ENCODE peak calls at places on chromosomes 1 and 21, in four cellular contexts. U is osteoblast, I is GM06990, A is left ventricle myocardium inferior. P is an unnamed sample.

GRCh38 chr1:17653728-17654351 is 101.3 kb upstream of the ACTL8 start:
- DNase-seq in U (peak; percentile 99), I (no peak), A (no peak), P (no peak)

GRCh38 chr1:6384962-6385672 is 8.4 kb downstream of the ACOT7 start:
- DNase-seq in U (peak; percentile 87), I (no peak), A (peak; percentile 38), P (no peak)

GRCh38 chr1:195516036-195516435 is 1092.2 kb downstream of the KCNT2 start:
- DNase-seq in U (no peak), I (no peak), A (no peak), P (no peak)

GRCh38 chr1:85601930-85602329 is 21.4 kb downstream of the CCN1 start:
- DNase-seq in U (no peak), I (no peak), A (no peak), P (no peak)

GRCh38 chr1:29455781-29456180 is 219.5 kb downstream of the PTPRU start:
- DNase-seq in U (peak; percentile 36), I (no peak), A (no peak), P (no peak)

GRCh38 chr1:17765444-17766411 is 10.6 kb downstream of the ACTL8 start:
- DNase-seq in U (peak; percentile 98), I (no peak), A (no peak), P (no peak)

GRCh38 chr1:41500378-41500777 is 15.9 kb upstream of the EDN2 start:
- DNase-seq in U (peak; percentile 99), I (no peak), A (no peak), P (peak; percentile 92)

GRCh38 chr1:231931846-231932454 is 305.4 kb downstream of the DISC1 start:
- DNase-seq in U (no peak), I (no peak), A (no peak), P (no peak)

GRCh38 chr1:45172764-45173163 is 33.6 kb downstream of the ZSWIM5 start:
- DNase-seq in U (no peak), I (no peak), A (no peak), P (no peak)

GRCh38 chr1:117852846-117853555 is 76.4 kb downstream of the GDAP2 start:
- DNase-seq in U (peak; percentile 18), I (no peak), A (no peak), P (no peak)
- TF ChIP-seq CTCF in U (no peak), I (no peak), A (no peak), P (no peak)

GRCh38 chr1:94526581-94526980 is 15.0 kb downstream of the F3 start:
- DNase-seq in U (no peak), I (no peak), A (no peak), P (no peak)

GRCh38 chr1:94528271-94528670 is 13.3 kb downstream of the F3 start:
- DNase-seq in U (no peak), I (no peak), A (no peak), P (no peak)

GRCh38 chr1:94527447-94528031 is 14.0 kb downstream of the F3 start:
- DNase-seq in U (no peak), I (no peak), A (no peak), P (no peak)

GRCh38 chr1:94526152-94526551 is 15.4 kb downstream of the F3 start:
- DNase-seq in U (no peak), I (no peak), A (no peak), P (no peak)

DNA sequence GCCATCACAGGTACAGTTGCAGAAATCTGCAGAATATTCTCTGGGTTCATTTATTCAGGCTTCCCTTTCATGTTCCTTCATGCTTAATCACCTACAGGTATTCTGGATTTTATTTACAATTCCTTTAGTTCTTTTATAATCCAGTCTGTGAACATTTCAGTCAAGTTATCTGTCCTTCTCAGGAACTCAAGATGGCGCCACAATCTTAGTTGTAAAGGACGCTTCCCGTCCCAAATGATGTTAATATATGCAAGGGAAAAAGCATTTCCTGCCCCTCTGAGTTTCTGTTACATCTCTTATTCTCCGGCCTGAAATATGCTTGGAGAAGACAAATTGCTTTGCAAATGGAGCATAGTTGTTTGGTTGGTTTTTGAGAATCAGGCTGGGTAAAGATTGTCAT is 19.3 kb downstream of the F3 start:
- DNase-seq in U (peak; percentile 18), I (no peak), A (no peak), P (no peak)
- TF ChIP-seq CTCF in U (peak; percentile 58), I (no peak), A (peak; percentile 62), P (peak; percentile 25)

GRCh38 chr1:209335090-209335692 is 248.3 kb upstream of the CAMK1G start:
- DNase-seq in U (no peak), I (no peak), A (no peak), P (no peak)
- TF ChIP-seq CTCF in U (peak; percentile 84), I (peak; percentile 83), A (peak; percentile 75), P (no peak)

GRCh38 chr1:155075535-155075934 is 3.1 kb upstream of the EFNA3 start:
- DNase-seq in U (peak; percentile 58), I (no peak), A (no peak), P (no peak)
- TF ChIP-seq CTCF in U (no peak), I (no peak), A (no peak), P (no peak)

GRCh38 chr21:15735409-15735808 is 5.6 kb downstream of the USP25 start:
- DNase-seq in U (no peak), I (no peak), A (no peak), P (no peak)
- TF ChIP-seq CTCF in U (no peak), I (no peak), A (no peak), P (no peak)

GRCh38 chr21:19340303-19340702 is 936.7 kb upstream of the TMPRSS15 start:
- DNase-seq in U (no peak), I (no peak), A (no peak), P (no peak)
- TF ChIP-seq CTCF in U (no peak), I (no peak), A (no peak), P (no peak)